ENCODE peak calls at places on chromosomes 4 and X, in six cellular contexts. One of them, this sample, is unnamed.
A peak's percentile ranks its signal among the peaks of the same experiment; 100 is the strongest.

GRCh38 chr4:172521171-172521570 is 647.4 kb upstream of the GALNT7 start:
- DNase-seq in CD8-positive, alpha-beta memory T cell: no peak
- DNase-seq in activated CD8-positive, alpha-beta memory T cell treated with anti-CD3 and anti-CD28 coated beads for 4 hours: no peak
- DNase-seq in fibroblast of mammary gland: no peak
- DNase-seq in head of caudate nucleus: no peak
- DNase-seq in hypothalamus: no peak
- DNase-seq in this sample: no peak

GRCh38 chr4:10079951-10080873 is 36.4 kb downstream of the WDR1 start:
- DNase-seq in head of caudate nucleus: no peak
- DNase-seq in fibroblast of mammary gland: no peak
- DNase-seq in hypothalamus: no peak
- DNase-seq in activated CD8-positive, alpha-beta memory T cell treated with anti-CD3 and anti-CD28 coated beads for 4 hours: no peak
- DNase-seq in CD8-positive, alpha-beta memory T cell: no peak
- DNase-seq in this sample: no peak

GRCh38 chrX:20500171-20500865 is 233.6 kb upstream of the RPS6KA3 start:
- DNase-seq in hypothalamus: no peak
- DNase-seq in activated CD8-positive, alpha-beta memory T cell treated with anti-CD3 and anti-CD28 coated beads for 4 hours: no peak
- DNase-seq in CD8-positive, alpha-beta memory T cell: no peak
- DNase-seq in fibroblast of mammary gland: no peak
- DNase-seq in head of caudate nucleus: no peak
- DNase-seq in this sample: no peak

GRCh38 chrX:24694825-24695224 is 1.1 kb downstream of the POLA1 start:
- DNase-seq in CD8-positive, alpha-beta memory T cell: no peak
- DNase-seq in activated CD8-positive, alpha-beta memory T cell treated with anti-CD3 and anti-CD28 coated beads for 4 hours: no peak
- DNase-seq in head of caudate nucleus: no peak
- DNase-seq in fibroblast of mammary gland: peak; percentile 25
- DNase-seq in hypothalamus: no peak
- DNase-seq in this sample: peak; percentile 2

GRCh38 chr4:10696253-10696652 is 11.7 kb upstream of the CLNK start:
- DNase-seq in CD8-positive, alpha-beta memory T cell: no peak
- DNase-seq in hypothalamus: no peak
- DNase-seq in head of caudate nucleus: no peak
- DNase-seq in activated CD8-positive, alpha-beta memory T cell treated with anti-CD3 and anti-CD28 coated beads for 4 hours: no peak
- DNase-seq in fibroblast of mammary gland: no peak
- DNase-seq in this sample: no peak

GRCh38 chr4:99655315-99656081 is 2.1 kb downstream of the C4orf54 start:
- DNase-seq in activated CD8-positive, alpha-beta memory T cell treated with anti-CD3 and anti-CD28 coated beads for 4 hours: no peak
- DNase-seq in head of caudate nucleus: peak; percentile 83
- DNase-seq in fibroblast of mammary gland: peak; percentile 35
- DNase-seq in CD8-positive, alpha-beta memory T cell: no peak
- DNase-seq in hypothalamus: no peak
- DNase-seq in this sample: peak; percentile 51

GRCh38 chr4:189221691-189222090 is 719.0 kb upstream of the FRG1 start:
- DNase-seq in fibroblast of mammary gland: no peak
- DNase-seq in hypothalamus: no peak
- DNase-seq in CD8-positive, alpha-beta memory T cell: no peak
- DNase-seq in head of caudate nucleus: no peak
- DNase-seq in activated CD8-positive, alpha-beta memory T cell treated with anti-CD3 and anti-CD28 coated beads for 4 hours: no peak
- DNase-seq in this sample: no peak

GRCh38 chr4:186839122-186840037 is 115.7 kb upstream of the FAT1 start:
- DNase-seq in fibroblast of mammary gland: peak; percentile 87
- DNase-seq in head of caudate nucleus: no peak
- DNase-seq in hypothalamus: no peak
- DNase-seq in activated CD8-positive, alpha-beta memory T cell treated with anti-CD3 and anti-CD28 coated beads for 4 hours: no peak
- DNase-seq in CD8-positive, alpha-beta memory T cell: no peak
- DNase-seq in this sample: peak; percentile 94

GRCh38 chrX:18887177-18887820 is 96.6 kb downstream of the PHKA2 start:
- DNase-seq in hypothalamus: no peak
- DNase-seq in fibroblast of mammary gland: no peak
- DNase-seq in head of caudate nucleus: no peak
- DNase-seq in CD8-positive, alpha-beta memory T cell: no peak
- DNase-seq in activated CD8-positive, alpha-beta memory T cell treated with anti-CD3 and anti-CD28 coated beads for 4 hours: no peak
- DNase-seq in this sample: no peak

GRCh38 chr4:15327311-15328298 is 100.2 kb upstream of the C1QTNF7 start:
- DNase-seq in CD8-positive, alpha-beta memory T cell: no peak
- DNase-seq in hypothalamus: no peak
- DNase-seq in head of caudate nucleus: no peak
- DNase-seq in fibroblast of mammary gland: peak; percentile 98
- DNase-seq in activated CD8-positive, alpha-beta memory T cell treated with anti-CD3 and anti-CD28 coated beads for 4 hours: no peak
- DNase-seq in this sample: peak; percentile 65

GRCh38 chr4:8558080-8558960 is 21.9 kb upstream of the GPR78 start:
- DNase-seq in activated CD8-positive, alpha-beta memory T cell treated with anti-CD3 and anti-CD28 coated beads for 4 hours: no peak
- DNase-seq in CD8-positive, alpha-beta memory T cell: no peak
- DNase-seq in head of caudate nucleus: no peak
- DNase-seq in hypothalamus: no peak
- DNase-seq in fibroblast of mammary gland: no peak
- DNase-seq in this sample: peak; percentile 35

GRCh38 chr4:612052-612748 is 13.2 kb upstream of the PDE6B start:
- DNase-seq in hypothalamus: no peak
- DNase-seq in activated CD8-positive, alpha-beta memory T cell treated with anti-CD3 and anti-CD28 coated beads for 4 hours: no peak
- DNase-seq in head of caudate nucleus: no peak
- DNase-seq in fibroblast of mammary gland: no peak
- DNase-seq in CD8-positive, alpha-beta memory T cell: no peak
- DNase-seq in this sample: no peak

GRCh38 chr4:121138014-121138413 is 26.1 kb downstream of the TNIP3 start:
- DNase-seq in activated CD8-positive, alpha-beta memory T cell treated with anti-CD3 and anti-CD28 coated beads for 4 hours: peak; percentile 17
- DNase-seq in hypothalamus: no peak
- DNase-seq in CD8-positive, alpha-beta memory T cell: no peak
- DNase-seq in fibroblast of mammary gland: no peak
- DNase-seq in head of caudate nucleus: no peak
- DNase-seq in this sample: no peak

GRCh38 chr4:77586953-77587383 is 18.7 kb upstream of the CXCL13 start:
- DNase-seq in fibroblast of mammary gland: peak; percentile 56
- DNase-seq in CD8-positive, alpha-beta memory T cell: peak; percentile 31
- DNase-seq in hypothalamus: no peak
- DNase-seq in activated CD8-positive, alpha-beta memory T cell treated with anti-CD3 and anti-CD28 coated beads for 4 hours: peak; percentile 27
- DNase-seq in head of caudate nucleus: no peak
- DNase-seq in this sample: peak; percentile 9

GRCh38 chrX:129091097-129091496 is 432.2 kb downstream of the SMARCA1 start:
- DNase-seq in head of caudate nucleus: peak; percentile 54
- DNase-seq in fibroblast of mammary gland: no peak
- DNase-seq in hypothalamus: no peak
- DNase-seq in CD8-positive, alpha-beta memory T cell: no peak
- DNase-seq in activated CD8-positive, alpha-beta memory T cell treated with anti-CD3 and anti-CD28 coated beads for 4 hours: no peak
- DNase-seq in this sample: no peak

GRCh38 chr4:85955614-85956295 is 404.1 kb downstream of the MAPK10 start:
- DNase-seq in CD8-positive, alpha-beta memory T cell: no peak
- DNase-seq in hypothalamus: no peak
- DNase-seq in fibroblast of mammary gland: no peak
- DNase-seq in head of caudate nucleus: no peak
- DNase-seq in activated CD8-positive, alpha-beta memory T cell treated with anti-CD3 and anti-CD28 coated beads for 4 hours: no peak
- DNase-seq in this sample: no peak

GRCh38 chrX:12013220-12013619 is 125.1 kb upstream of the FRMPD4 start:
- DNase-seq in hypothalamus: no peak
- DNase-seq in CD8-positive, alpha-beta memory T cell: no peak
- DNase-seq in fibroblast of mammary gland: peak; percentile 54
- DNase-seq in head of caudate nucleus: no peak
- DNase-seq in activated CD8-positive, alpha-beta memory T cell treated with anti-CD3 and anti-CD28 coated beads for 4 hours: no peak
- DNase-seq in this sample: peak; percentile 75

GRCh38 chr4:692771-693554 is 4.0 kb upstream of the SLC49A3 start:
- DNase-seq in activated CD8-positive, alpha-beta memory T cell treated with anti-CD3 and anti-CD28 coated beads for 4 hours: no peak
- DNase-seq in hypothalamus: no peak
- DNase-seq in CD8-positive, alpha-beta memory T cell: no peak
- DNase-seq in head of caudate nucleus: no peak
- DNase-seq in fibroblast of mammary gland: no peak
- DNase-seq in this sample: no peak

GRCh38 chr4:32917586-32917985 is 2197.4 kb downstream of the PCDH7 start:
- DNase-seq in CD8-positive, alpha-beta memory T cell: no peak
- DNase-seq in fibroblast of mammary gland: no peak
- DNase-seq in head of caudate nucleus: no peak
- DNase-seq in activated CD8-positive, alpha-beta memory T cell treated with anti-CD3 and anti-CD28 coated beads for 4 hours: no peak
- DNase-seq in hypothalamus: no peak
- DNase-seq in this sample: no peak

GRCh38 chrX:48956728-48957414 is 536 bp downstream of the OTUD5 start:
- DNase-seq in fibroblast of mammary gland: no peak
- DNase-seq in CD8-positive, alpha-beta memory T cell: peak; percentile 45
- DNase-seq in hypothalamus: no peak
- DNase-seq in activated CD8-positive, alpha-beta memory T cell treated with anti-CD3 and anti-CD28 coated beads for 4 hours: no peak
- DNase-seq in head of caudate nucleus: peak; percentile 41
- DNase-seq in this sample: peak; percentile 25

GRCh38 chr4:38092701-38093100 is 132.5 kb downstream of the PTTG2 start:
- DNase-seq in activated CD8-positive, alpha-beta memory T cell treated with anti-CD3 and anti-CD28 coated beads for 4 hours: no peak
- DNase-seq in head of caudate nucleus: no peak
- DNase-seq in fibroblast of mammary gland: peak; percentile 79
- DNase-seq in hypothalamus: no peak
- DNase-seq in CD8-positive, alpha-beta memory T cell: no peak
- DNase-seq in this sample: peak; percentile 53

GRCh38 chr4:85861064-85861767 is 386.3 kb downstream of the ARHGAP24 start:
- DNase-seq in CD8-positive, alpha-beta memory T cell: no peak
- DNase-seq in hypothalamus: no peak
- DNase-seq in activated CD8-positive, alpha-beta memory T cell treated with anti-CD3 and anti-CD28 coated beads for 4 hours: no peak
- DNase-seq in head of caudate nucleus: no peak
- DNase-seq in fibroblast of mammary gland: no peak
- DNase-seq in this sample: no peak

GRCh38 chrX:48474127-48474526 is 1.9 kb upstream of the FTSJ1 start:
- DNase-seq in fibroblast of mammary gland: peak; percentile 43
- DNase-seq in hypothalamus: no peak
- DNase-seq in CD8-positive, alpha-beta memory T cell: no peak
- DNase-seq in head of caudate nucleus: peak; percentile 49
- DNase-seq in activated CD8-positive, alpha-beta memory T cell treated with anti-CD3 and anti-CD28 coated beads for 4 hours: no peak
- DNase-seq in this sample: peak; percentile 23

GRCh38 chrX:70452143-70452733 is 7.6 kb downstream of the DLG3 start:
- DNase-seq in hypothalamus: no peak
- DNase-seq in CD8-positive, alpha-beta memory T cell: peak; percentile 34
- DNase-seq in activated CD8-positive, alpha-beta memory T cell treated with anti-CD3 and anti-CD28 coated beads for 4 hours: no peak
- DNase-seq in fibroblast of mammary gland: peak; percentile 26
- DNase-seq in head of caudate nucleus: peak; percentile 63
- DNase-seq in this sample: no peak

GRCh38 chrX:41180194-41180902 is 95.1 kb downstream of the USP9X start:
- DNase-seq in fibroblast of mammary gland: peak; percentile 72
- DNase-seq in hypothalamus: no peak
- DNase-seq in head of caudate nucleus: peak; percentile 63
- DNase-seq in activated CD8-positive, alpha-beta memory T cell treated with anti-CD3 and anti-CD28 coated beads for 4 hours: peak; percentile 21
- DNase-seq in CD8-positive, alpha-beta memory T cell: peak; percentile 5
- DNase-seq in this sample: peak; percentile 80

GRCh38 chr4:54961357-54961975 is 163.9 kb downstream of the KDR start:
- DNase-seq in CD8-positive, alpha-beta memory T cell: no peak
- DNase-seq in hypothalamus: no peak
- DNase-seq in activated CD8-positive, alpha-beta memory T cell treated with anti-CD3 and anti-CD28 coated beads for 4 hours: no peak
- DNase-seq in head of caudate nucleus: no peak
- DNase-seq in fibroblast of mammary gland: peak; percentile 49
- DNase-seq in this sample: peak; percentile 34

GRCh38 chr4:153014460-153014859 is 78.3 kb downstream of the FHDC1 start:
- DNase-seq in activated CD8-positive, alpha-beta memory T cell treated with anti-CD3 and anti-CD28 coated beads for 4 hours: no peak
- DNase-seq in hypothalamus: no peak
- DNase-seq in head of caudate nucleus: no peak
- DNase-seq in CD8-positive, alpha-beta memory T cell: no peak
- DNase-seq in fibroblast of mammary gland: peak; percentile 3
- DNase-seq in this sample: peak; percentile 29